ENCODE peak calls at places on chromosomes 7 and 10, in ten cellular contexts. G is hepatic stellate cell; J is Calu3; W is cardiac septum; Q is NK-92 treated with Interleukin-12 subunit alpha and Interleukin-12 subunit beta, amount 100 ng/mL, for 24 hours; V is activated CD8-positive, alpha-beta memory T cell treated with anti-CD3 and anti-CD28 coated beads, Interleukin-2, amount 50 U/mL, for 4 hours; Y is activated CD8-positive, alpha-beta T cell treated with anti-CD3 and anti-CD28 coated beads for 36 hours; E is T-helper 2 cell; C is cardiac fibroblast; R is mesenchymal stem cell. D is an unnamed sample.

GRCh38 chr10:120260446-120260845 is 196.6 kb upstream of the PLPP4 start:
- DNase-seq in G (no peak), J (no peak), W (no peak), Q (no peak), V (no peak), Y (no peak), E (no peak), C (no peak), R (no peak), D (no peak)

GRCh38 chr7:44284216-44284615 is 41.2 kb downstream of the CAMK2B start:
- DNase-seq in G (no peak), J (no peak), W (peak), Q (no peak), V (no peak), Y (no peak), E (peak), C (no peak), R (no peak), D (no peak)

GRCh38 chr7:151518105-151518780 is 1.5 kb downstream of the RHEB start:
- DNase-seq in G (peak), J (peak), W (peak), Q (peak), V (peak), Y (peak), E (peak), C (peak), R (peak), D (peak)

GRCh38 chr7:122584852-122585251 is 114.1 kb downstream of the RNF133 start:
- DNase-seq in G (no peak), J (no peak), W (no peak), Q (no peak), V (no peak), Y (no peak), E (no peak), C (no peak), R (no peak), D (no peak)

GRCh38 chr7:30428586-30429530 is 49.7 kb downstream of the NOD1 start:
- DNase-seq in G (no peak), J (no peak), W (no peak), Q (no peak), V (no peak), Y (no peak), E (no peak), C (no peak), R (no peak), D (no peak)

GRCh38 chr10:104880655-104881222 is 239.6 kb downstream of the SORCS3 start:
- DNase-seq in G (no peak), J (no peak), W (no peak), Q (no peak), V (no peak), Y (no peak), E (no peak), C (no peak), R (no peak), D (no peak)

GRCh38 chr7:83681200-83681599 is 32.3 kb upstream of the SEMA3E start:
- DNase-seq in G (no peak), J (no peak), W (no peak), Q (no peak), V (no peak), Y (no peak), E (no peak), C (no peak), R (no peak), D (no peak)

GRCh38 chr10:88027570-88027969 is 164.1 kb downstream of the PTEN start:
- DNase-seq in G (no peak), J (no peak), W (no peak), Q (no peak), V (no peak), Y (no peak), E (no peak), C (no peak), R (no peak), D (no peak)

GRCh38 chr7:77674878-77675277 is 21.4 kb upstream of the RSBN1L start:
- DNase-seq in G (no peak), J (peak), W (no peak), Q (no peak), V (no peak), Y (peak), E (no peak), C (peak), R (no peak), D (peak)

GRCh38 chr7:25031007-25031406 is 51.0 kb upstream of the OSBPL3 start:
- DNase-seq in G (no peak), J (peak), W (no peak), Q (no peak), V (no peak), Y (no peak), E (no peak), C (no peak), R (no peak), D (no peak)

GRCh38 chr7:96116173-96116572 is 205.7 kb downstream of the SLC25A13 start:
- DNase-seq in G (no peak), J (no peak), W (no peak), Q (no peak), V (no peak), Y (no peak), E (no peak), C (no peak), R (no peak), D (no peak)

GRCh38 chr7:93935112-93935511 is 13.6 kb downstream of the GNG11 start:
- DNase-seq in G (no peak), J (no peak), W (no peak), Q (no peak), V (no peak), Y (no peak), E (no peak), C (peak), R (no peak), D (no peak)

GRCh38 chr10:72429931-72430330 is 75.2 kb upstream of the DNAJB12 start:
- DNase-seq in G (no peak), J (no peak), W (no peak), Q (no peak), V (no peak), Y (no peak), E (no peak), C (no peak), R (no peak), D (no peak)

GRCh38 chr7:36881206-36881605 is 156.9 kb upstream of the AOAH start:
- DNase-seq in G (no peak), J (no peak), W (no peak), Q (no peak), V (no peak), Y (no peak), E (no peak), C (no peak), R (no peak), D (no peak)

GRCh38 chr7:150780249-150780648 is 19.9 kb downstream of the TMEM176B start:
- DNase-seq in G (no peak), J (no peak), W (no peak), Q (no peak), V (no peak), Y (no peak), E (no peak), C (no peak), R (peak), D (no peak)

GRCh38 chr7:39405591-39405990 is 160.6 kb upstream of the YAE1 start:
- DNase-seq in G (no peak), J (no peak), W (no peak), Q (no peak), V (no peak), Y (no peak), E (no peak), C (no peak), R (no peak), D (no peak)

GRCh38 chr10:127254276-127254675 is 57.9 kb upstream of the INSYN2A start:
- DNase-seq in G (no peak), J (no peak), W (no peak), Q (no peak), V (no peak), Y (peak), E (no peak), C (peak), R (no peak), D (no peak)

GRCh38 chr10:1661861-1662260 is 75.5 kb downstream of the ADARB2 start:
- DNase-seq in G (no peak), J (no peak), W (no peak), Q (no peak), V (no peak), Y (no peak), E (no peak), C (no peak), R (no peak), D (no peak)

GRCh38 chr7:18202315-18203045 is 174.8 kb upstream of the PRPS1L1 start:
- DNase-seq in G (no peak), J (no peak), W (no peak), Q (no peak), V (no peak), Y (no peak), E (no peak), C (no peak), R (no peak), D (no peak)

GRCh38 chr7:7408001-7408770 is 127.5 kb downstream of the COL28A1 start:
- DNase-seq in G (no peak), J (peak), W (no peak), Q (no peak), V (no peak), Y (no peak), E (no peak), C (no peak), R (no peak), D (peak)

GRCh38 chr10:98354491-98354890 is 60.5 kb downstream of the PYROXD2 start:
- DNase-seq in G (no peak), J (no peak), W (no peak), Q (no peak), V (no peak), Y (no peak), E (no peak), C (no peak), R (no peak), D (no peak)

GRCh38 chr10:119087271-119087897 is 6.8 kb upstream of the EIF3A start:
- DNase-seq in G (no peak), J (no peak), W (peak), Q (no peak), V (no peak), Y (no peak), E (no peak), C (no peak), R (no peak), D (no peak)

GRCh38 chr10:24196426-24197039 is 12.4 kb upstream of the KIAA1217 start:
- DNase-seq in G (peak), J (peak), W (peak), Q (no peak), V (peak), Y (peak), E (peak), C (peak), R (peak), D (peak)

GRCh38 chr7:98418271-98418635 is 17.4 kb upstream of the BAIAP2L1 start:
- DNase-seq in G (peak), J (no peak), W (no peak), Q (no peak), V (no peak), Y (no peak), E (no peak), C (no peak), R (peak), D (no peak)

GRCh38 chr10:3832022-3832786 is 47.2 kb upstream of the KLF6 start:
- DNase-seq in G (no peak), J (no peak), W (no peak), Q (no peak), V (no peak), Y (no peak), E (no peak), C (no peak), R (no peak), D (no peak)

GRCh38 chr10:17013131-17013530 is 116.5 kb downstream of the CUBN start:
- DNase-seq in G (no peak), J (no peak), W (no peak), Q (no peak), V (no peak), Y (no peak), E (no peak), C (no peak), R (no peak), D (no peak)

GRCh38 chr7:79555571-79555970 is 102.1 kb upstream of the MAGI2 start:
- DNase-seq in G (no peak), J (no peak), W (no peak), Q (no peak), V (no peak), Y (no peak), E (no peak), C (no peak), R (no peak), D (no peak)

GRCh38 chr7:100080895-100081534 is 508 bp downstream of the ZNF3 start:
- DNase-seq in G (no peak), J (no peak), W (no peak), Q (no peak), V (no peak), Y (peak), E (no peak), C (no peak), R (peak), D (peak)

GRCh38 chr7:131607291-131608111 is 51.1 kb upstream of the PODXL start:
- DNase-seq in G (no peak), J (no peak), W (no peak), Q (no peak), V (no peak), Y (no peak), E (no peak), C (no peak), R (no peak), D (no peak)

GRCh38 chr7:31261373-31261772 is 79.2 kb downstream of the NEUROD6 start:
- DNase-seq in G (no peak), J (no peak), W (no peak), Q (no peak), V (no peak), Y (no peak), E (no peak), C (no peak), R (no peak), D (no peak)

D was measured in HT-29.